ENCODE peak calls at places on chromosomes 7 and 10, in four cellular contexts. F is psoas muscle, O is AG10803, I is left ventricle myocardium inferior. E is an unnamed sample.
A peak's percentile ranks its signal among the peaks of the same experiment; 100 is the strongest.

GRCh38 chr7:40219917-40220316 is 85.1 kb downstream of the SUGCT start:
- DNase-seq in F (no peak), O (peak; percentile 76), I (no peak), E (no peak)

GRCh38 chr10:68110027-68110426 is 739 bp downstream of the MYPN start:
- DNase-seq in F (no peak), O (no peak), I (no peak), E (no peak)

GRCh38 chr10:124259139-124259825 is 159.4 kb downstream of the OAT start:
- DNase-seq in F (no peak), O (no peak), I (no peak), E (peak; percentile 17)

GRCh38 chr7:146096994-146097393 is 19.6 kb upstream of the CNTNAP2 start:
- DNase-seq in F (no peak), O (no peak), I (no peak), E (no peak)

GRCh38 chr7:28955723-28956607 is 2.2 kb downstream of the TRIL start:
- DNase-seq in F (peak; percentile 82), O (no peak), I (peak; percentile 81), E (peak; percentile 83)

GRCh38 chr7:117993377-117994003 is 120.2 kb upstream of the CTTNBP2 start:
- DNase-seq in F (no peak), O (no peak), I (no peak), E (peak; percentile 74)

GRCh38 chr7:29341156-29341555 is 146.6 kb downstream of the CHN2 start:
- DNase-seq in F (no peak), O (no peak), I (no peak), E (no peak)

GRCh38 chr10:73117976-73118743 is 7.9 kb downstream of the NUDT13 start:
- DNase-seq in F (no peak), O (no peak), I (no peak), E (peak; percentile 66)

GRCh38 chr7:36651404-36651803 is 72.9 kb downstream of the AOAH start:
- DNase-seq in F (no peak), O (peak; percentile 73), I (no peak), E (no peak)

GRCh38 chr10:101228682-101229274 is 485 bp downstream of the LBX1 start:
- DNase-seq in F (peak; percentile 70), O (no peak), I (no peak), E (no peak)
- H3K4me3 ChIP-seq in F (peak overlapping the region; percentile 86), O (no peak overlapping the region), I (peak overlapping the region; percentile 51), E (peak overlapping the region; percentile 42)

GRCh38 chr7:150685219-150686029 is at the start of gene GIMAP2:
- DNase-seq in F (no peak), O (peak; percentile 24), I (no peak), E (no peak)
- H3K4me3 ChIP-seq in F (peak within 1 kb of the TSS; percentile 56), O (peak within 1 kb of the TSS; percentile 55), I (peak within 1 kb of the TSS; percentile 65), E (no peak within 1 kb of the TSS)

GRCh38 chr10:4650109-4650508 is 175.9 kb upstream of the AKR1E2 start:
- DNase-seq in F (no peak), O (peak; percentile 56), I (no peak), E (no peak)
- H3K4me3 ChIP-seq in F (no peak overlapping the region), O (no peak overlapping the region), I (no peak overlapping the region), E (no peak overlapping the region)

GRCh38 chr7:22442887-22443369 is 57.1 kb downstream of the STEAP1B start:
- DNase-seq in F (no peak), O (no peak), I (no peak), E (no peak)
- H3K4me3 ChIP-seq in F (no peak overlapping the region), O (no peak overlapping the region), I (no peak overlapping the region), E (no peak overlapping the region)

DNA sequence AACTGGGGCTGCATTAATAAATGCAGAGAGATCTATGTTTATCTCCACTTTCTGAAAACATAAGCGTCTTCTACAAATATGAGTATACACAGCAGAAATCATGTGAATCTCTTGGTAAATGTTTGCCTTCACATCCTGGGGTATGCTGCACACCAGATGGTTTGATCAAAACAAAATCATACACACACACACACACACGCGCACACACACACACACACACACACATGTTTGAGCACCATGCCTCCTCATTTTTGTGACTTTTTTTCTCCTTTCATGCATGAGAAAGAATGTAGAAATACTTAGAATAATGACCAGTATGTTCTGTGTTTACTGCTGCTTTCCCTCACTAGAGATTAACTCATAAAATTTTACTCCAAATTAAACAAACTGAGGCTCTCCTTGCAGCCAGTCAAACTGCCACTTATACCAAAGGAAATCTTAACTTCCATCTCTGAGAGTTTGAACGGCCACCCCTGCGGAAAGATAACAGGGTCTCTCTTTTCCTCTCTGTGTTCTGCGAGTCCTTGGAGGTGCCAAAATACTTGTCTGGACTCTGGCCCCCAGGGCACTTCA is 320.9 kb upstream of the NFE2L3 start:
- DNase-seq in F (no peak), O (no peak), I (no peak), E (no peak)
- H3K4me3 ChIP-seq in F (no peak overlapping the region), O (no peak overlapping the region), I (no peak overlapping the region), E (no peak overlapping the region)